ENCODE peak calls at places on chromosomes 7 and 10, in four cellular contexts. One of them, this sample, is unnamed.

GRCh38 chr10:110355922-110356627 is 51.4 kb upstream of the SMNDC1 start:
- DNase-seq in endothelial cell of umbilical vein: no peak
- DNase-seq in suprapubic skin: no peak
- DNase-seq in GM23338: no peak
- DNase-seq in this sample: peak; percentile 34

GRCh38 chr10:70866424-70866823 is 21.9 kb downstream of the PCBD1 start:
- DNase-seq in endothelial cell of umbilical vein: no peak
- DNase-seq in suprapubic skin: no peak
- DNase-seq in GM23338: no peak
- DNase-seq in this sample: no peak

GRCh38 chr10:69087600-69088470 is at the start of gene SRGN:
- DNase-seq in GM23338: no peak
- DNase-seq in endothelial cell of umbilical vein: peak; percentile 92
- DNase-seq in suprapubic skin: peak; percentile 82
- DNase-seq in this sample: peak; percentile 81

GRCh38 chr7:189719-190118 is 2.7 kb upstream of the FAM20C start:
- DNase-seq in GM23338: no peak
- DNase-seq in endothelial cell of umbilical vein: no peak
- DNase-seq in suprapubic skin: no peak
- DNase-seq in this sample: no peak

GRCh38 chr10:14304029-14304428 is 26.7 kb downstream of the FRMD4A start:
- DNase-seq in suprapubic skin: no peak
- DNase-seq in GM23338: no peak
- DNase-seq in endothelial cell of umbilical vein: no peak
- DNase-seq in this sample: no peak

GRCh38 chr10:31582365-31583052 is 263.5 kb downstream of the ZEB1 start:
- DNase-seq in endothelial cell of umbilical vein: peak; percentile 35
- DNase-seq in suprapubic skin: no peak
- DNase-seq in GM23338: peak; percentile 11
- DNase-seq in this sample: no peak

GRCh38 chr10:121536271-121536918 is 61.8 kb downstream of the FGFR2 start:
- DNase-seq in GM23338: peak; percentile 50
- DNase-seq in endothelial cell of umbilical vein: no peak
- DNase-seq in suprapubic skin: no peak
- DNase-seq in this sample: no peak

GRCh38 chr7:81715984-81716588 is 53.8 kb downstream of the HGF start:
- DNase-seq in GM23338: peak; percentile 15
- DNase-seq in endothelial cell of umbilical vein: peak; percentile 30
- DNase-seq in suprapubic skin: no peak
- DNase-seq in this sample: no peak

GRCh38 chr10:31932838-31933237 is 4.2 kb upstream of the ARHGAP12 start:
- DNase-seq in GM23338: no peak
- DNase-seq in endothelial cell of umbilical vein: no peak
- DNase-seq in suprapubic skin: no peak
- DNase-seq in this sample: no peak

GRCh38 chr7:26265061-26265460 is 26.6 kb upstream of the SNX10 start:
- DNase-seq in endothelial cell of umbilical vein: no peak
- DNase-seq in suprapubic skin: no peak
- DNase-seq in GM23338: no peak
- DNase-seq in this sample: no peak

DNA sequence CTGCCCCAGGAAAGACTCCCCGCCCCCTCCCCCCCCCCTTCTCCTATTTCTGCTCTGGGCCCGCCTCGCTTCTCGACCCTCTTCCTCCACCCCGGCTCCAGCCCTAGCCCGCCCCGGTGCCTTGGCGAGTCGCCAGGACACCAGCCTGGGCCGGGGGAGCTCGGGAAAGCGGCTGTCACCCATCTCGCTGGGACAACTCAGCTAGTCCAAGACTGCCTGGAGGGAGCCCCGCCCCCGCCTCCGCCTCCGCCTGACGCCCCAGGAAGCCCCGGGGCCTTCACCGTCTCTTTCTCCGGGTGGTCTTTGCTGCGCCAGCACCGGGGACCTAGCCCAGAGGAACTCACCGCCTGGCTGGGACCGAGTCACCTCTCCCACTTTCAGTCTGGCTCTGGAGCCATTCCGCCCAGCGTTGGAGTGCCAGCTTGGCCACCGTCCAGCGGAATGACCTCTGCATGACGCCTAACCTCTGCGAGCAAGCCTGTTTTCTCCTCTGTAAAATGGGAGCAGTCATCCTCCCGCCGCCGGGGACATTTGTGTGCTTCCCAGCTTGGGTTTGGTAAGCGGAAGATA is 1.1 kb upstream of the ZCCHC24 start:
- DNase-seq in endothelial cell of umbilical vein: peak; percentile 36
- DNase-seq in GM23338: peak; percentile 63
- DNase-seq in suprapubic skin: peak; percentile 89
- DNase-seq in this sample: peak; percentile 58
- TF ChIP-seq POLR2AphosphoS5 in endothelial cell of umbilical vein: no peak
- TF ChIP-seq POLR2AphosphoS5 in GM23338: no peak
- TF ChIP-seq POLR2AphosphoS5 in suprapubic skin: no peak
- TF ChIP-seq POLR2AphosphoS5 in this sample: no peak

DNA sequence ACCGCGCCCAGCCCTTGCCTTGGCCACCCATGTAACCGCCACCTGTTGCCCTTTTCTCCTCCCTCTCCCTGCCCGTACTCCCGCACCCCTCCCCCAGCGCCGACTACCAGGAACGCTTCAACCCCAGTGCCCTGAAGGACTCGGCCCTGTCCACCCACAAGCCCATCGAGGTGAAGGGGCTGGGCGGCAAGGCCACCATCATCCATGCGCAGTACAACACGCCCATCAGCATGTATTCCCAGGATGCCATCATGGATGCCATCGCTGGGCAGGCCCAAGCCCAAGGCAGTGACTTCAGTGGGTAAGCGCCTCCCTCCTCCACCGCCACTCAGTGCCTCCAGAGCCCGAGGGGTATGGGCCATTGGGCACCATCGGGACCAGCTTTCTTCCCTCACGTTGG is 18.7 kb downstream of the LDB3 start:
- DNase-seq in endothelial cell of umbilical vein: no peak
- DNase-seq in suprapubic skin: no peak
- DNase-seq in GM23338: no peak
- DNase-seq in this sample: no peak
- H3K27ac ChIP-seq in endothelial cell of umbilical vein: no peak overlapping the region
- H3K27ac ChIP-seq in suprapubic skin: no peak overlapping the region
- H3K27ac ChIP-seq in GM23338: no peak overlapping the region
- H3K27ac ChIP-seq in this sample: peak overlapping the region; percentile 27

DNA sequence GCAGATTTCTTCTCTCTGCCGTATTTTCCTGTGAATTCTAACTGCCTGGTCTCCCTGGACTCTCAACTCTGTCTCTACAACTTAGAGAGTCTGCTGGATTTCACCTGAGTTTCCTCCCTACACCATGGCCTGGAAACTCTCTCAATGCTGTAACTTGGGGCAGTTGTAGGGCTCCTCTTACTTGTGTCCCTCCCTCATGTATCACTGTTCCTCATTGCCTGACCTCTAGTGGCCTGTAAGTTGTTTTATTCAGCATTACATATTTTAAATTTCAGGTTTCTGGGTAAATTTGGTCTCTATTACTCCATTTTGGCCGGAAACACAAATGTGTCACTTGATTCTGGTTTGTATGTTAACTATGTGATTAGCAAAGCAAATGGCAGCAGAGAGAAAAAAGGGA is 70.9 kb downstream of the DYNC1I1 start:
- DNase-seq in endothelial cell of umbilical vein: peak; percentile 14
- DNase-seq in suprapubic skin: no peak
- DNase-seq in GM23338: peak; percentile 59
- DNase-seq in this sample: no peak
- TF ChIP-seq CTCF in endothelial cell of umbilical vein: no peak
- TF ChIP-seq CTCF in suprapubic skin: no peak
- TF ChIP-seq CTCF in GM23338: peak; percentile 58
- TF ChIP-seq CTCF in this sample: no peak

DNA sequence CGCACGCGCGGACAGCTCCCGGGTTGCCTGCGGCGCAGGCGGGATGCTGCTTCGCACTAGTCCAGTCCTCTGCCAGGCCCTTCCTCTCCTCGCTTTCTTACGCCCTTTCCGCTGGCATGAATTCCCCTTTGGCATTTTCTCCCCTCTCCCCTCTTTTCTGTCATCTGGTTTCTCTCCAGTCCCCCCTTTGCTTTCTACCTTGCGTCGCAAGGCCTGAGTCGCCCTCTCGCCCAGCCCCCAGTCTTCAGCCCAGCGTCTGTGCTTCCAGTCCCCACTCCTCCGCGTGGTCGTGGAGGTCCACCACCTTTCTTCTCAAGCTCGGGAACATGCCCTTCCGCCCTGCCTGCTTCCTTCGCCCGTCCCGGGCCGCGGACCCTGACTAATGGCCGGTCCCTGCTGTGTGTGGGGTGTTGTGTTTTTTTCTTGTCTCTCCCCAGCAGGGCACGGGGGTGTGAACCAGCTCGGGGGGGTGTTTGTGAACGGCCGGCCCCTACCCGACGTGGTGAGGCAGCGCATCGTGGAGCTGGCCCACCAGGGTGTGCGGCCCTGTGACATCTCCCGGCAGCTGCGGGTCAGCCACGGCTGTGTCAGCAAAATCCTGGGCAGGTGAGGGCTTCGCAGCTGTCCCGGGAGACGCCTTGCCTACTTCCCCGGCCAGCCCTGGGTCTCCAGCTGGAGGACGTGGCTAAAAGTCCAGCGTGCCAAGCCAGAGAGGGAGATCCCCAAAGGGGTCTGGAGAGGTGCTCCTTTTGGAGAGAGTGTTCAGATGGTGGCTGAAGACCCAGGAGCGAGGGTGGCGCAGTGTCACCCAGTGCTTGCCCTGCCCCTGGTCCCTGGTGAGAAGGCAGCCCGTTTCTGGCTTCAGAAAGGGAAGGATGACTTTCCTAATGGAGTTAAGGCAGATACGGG is 4.2 kb downstream of the PAX2 start:
- DNase-seq in endothelial cell of umbilical vein: no peak
- DNase-seq in GM23338: peak; percentile 56
- DNase-seq in suprapubic skin: no peak
- DNase-seq in this sample: no peak
- TF ChIP-seq POLR2AphosphoS5 in endothelial cell of umbilical vein: no peak
- TF ChIP-seq POLR2AphosphoS5 in GM23338: no peak
- TF ChIP-seq POLR2AphosphoS5 in suprapubic skin: no peak
- TF ChIP-seq POLR2AphosphoS5 in this sample: no peak

GRCh38 chr7:33558961-33559710 is 346.2 kb upstream of the BMPER start:
- DNase-seq in GM23338: no peak
- DNase-seq in suprapubic skin: no peak
- DNase-seq in endothelial cell of umbilical vein: no peak
- DNase-seq in this sample: no peak
- H3K27ac ChIP-seq in GM23338: no peak overlapping the region
- H3K27ac ChIP-seq in suprapubic skin: no peak overlapping the region
- H3K27ac ChIP-seq in endothelial cell of umbilical vein: no peak overlapping the region
- H3K27ac ChIP-seq in this sample: no peak overlapping the region

GRCh38 chr7:7609330-7609729 is 31.2 kb upstream of the UMAD1 start:
- DNase-seq in suprapubic skin: no peak
- DNase-seq in GM23338: no peak
- DNase-seq in endothelial cell of umbilical vein: no peak
- DNase-seq in this sample: no peak

GRCh38 chr7:7612519-7612918 is 28.0 kb upstream of the UMAD1 start:
- DNase-seq in suprapubic skin: no peak
- DNase-seq in endothelial cell of umbilical vein: no peak
- DNase-seq in GM23338: no peak
- DNase-seq in this sample: no peak

GRCh38 chr7:7607010-7607409 is 33.5 kb upstream of the UMAD1 start:
- DNase-seq in suprapubic skin: no peak
- DNase-seq in GM23338: no peak
- DNase-seq in endothelial cell of umbilical vein: no peak
- DNase-seq in this sample: no peak
- TF ChIP-seq CTCF in suprapubic skin: no peak
- TF ChIP-seq CTCF in GM23338: no peak
- TF ChIP-seq CTCF in endothelial cell of umbilical vein: no peak
- TF ChIP-seq CTCF in this sample: no peak

GRCh38 chr7:77197135-77197534 is 2.5 kb downstream of the FGL2 start:
- DNase-seq in suprapubic skin: no peak
- DNase-seq in endothelial cell of umbilical vein: no peak
- DNase-seq in GM23338: no peak
- DNase-seq in this sample: peak; percentile 35

GRCh38 chr7:77205706-77206105 is 6.1 kb upstream of the FGL2 start:
- DNase-seq in endothelial cell of umbilical vein: no peak
- DNase-seq in suprapubic skin: no peak
- DNase-seq in GM23338: no peak
- DNase-seq in this sample: no peak

GRCh38 chr7:77199008-77199966 is at the start of gene FGL2:
- DNase-seq in suprapubic skin: peak; percentile 85
- DNase-seq in endothelial cell of umbilical vein: no peak
- DNase-seq in GM23338: peak; percentile 62
- DNase-seq in this sample: peak; percentile 75

GRCh38 chr7:77200542-77200941 is 923 bp upstream of the FGL2 start:
- DNase-seq in GM23338: no peak
- DNase-seq in endothelial cell of umbilical vein: no peak
- DNase-seq in suprapubic skin: no peak
- DNase-seq in this sample: no peak

GRCh38 chr7:77202544-77202976 is 2.9 kb upstream of the FGL2 start:
- DNase-seq in GM23338: no peak
- DNase-seq in suprapubic skin: no peak
- DNase-seq in endothelial cell of umbilical vein: no peak
- DNase-seq in this sample: peak; percentile 37
- TF ChIP-seq POLR2AphosphoS5 in GM23338: no peak
- TF ChIP-seq POLR2AphosphoS5 in suprapubic skin: no peak
- TF ChIP-seq POLR2AphosphoS5 in endothelial cell of umbilical vein: no peak
- TF ChIP-seq POLR2AphosphoS5 in this sample: peak; percentile 40

DNA sequence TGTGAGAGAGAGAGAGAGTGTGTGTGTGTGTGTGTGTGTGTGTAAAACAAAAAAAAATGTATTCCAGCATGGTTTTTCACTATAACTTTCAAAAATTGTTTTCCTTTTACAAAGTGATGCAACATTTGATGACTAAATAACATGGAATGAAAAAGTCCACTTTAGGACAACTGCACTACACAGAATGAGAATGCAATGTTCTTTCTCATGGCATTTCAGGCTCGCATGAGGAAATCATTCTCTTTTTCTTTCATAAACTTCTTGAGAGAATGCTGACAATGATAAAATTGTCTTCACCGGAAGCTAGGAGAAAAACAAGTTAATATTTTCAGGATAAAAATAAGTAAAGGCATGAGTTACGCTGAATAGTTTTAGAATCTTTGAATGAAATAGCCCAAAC is 53.7 kb downstream of the SLC16A12 start:
- DNase-seq in GM23338: no peak
- DNase-seq in endothelial cell of umbilical vein: peak; percentile 42
- DNase-seq in suprapubic skin: no peak
- DNase-seq in this sample: no peak
- H3K27ac ChIP-seq in GM23338: no peak overlapping the region
- H3K27ac ChIP-seq in endothelial cell of umbilical vein: no peak overlapping the region
- H3K27ac ChIP-seq in suprapubic skin: peak overlapping the region; percentile 67
- H3K27ac ChIP-seq in this sample: peak overlapping the region; percentile 57

This sample was measured in transverse colon.